ENCODE peak calls at places on chromosomes 6 and 20, in six cellular contexts. H is tibial nerve, K is endothelial cell, Z is GM23338, S is GM20000, B is ascending aorta. L is an unnamed sample.

GRCh38 chr6:45448417-45449389 is 71.0 kb upstream of the SUPT3H start:
- DNase-seq in H (no peak), K (no peak), Z (no peak), S (no peak), B (no peak), L (no peak)

GRCh38 chr6:104789770-104790190 is 69.9 kb downstream of the HACE1 start:
- DNase-seq in H (no peak), K (no peak), Z (peak), S (peak), B (no peak), L (peak)

GRCh38 chr6:150715132-150715531 is 115.4 kb downstream of the PLEKHG1 start:
- DNase-seq in H (no peak), K (no peak), Z (no peak), S (no peak), B (no peak), L (no peak)

GRCh38 chr20:36243726-36244125 is 7.4 kb downstream of the AAR2 start:
- DNase-seq in H (no peak), K (no peak), Z (no peak), S (no peak), B (no peak), L (no peak)

GRCh38 chr6:102154176-102154575 is 760.7 kb downstream of the GRIK2 start:
- DNase-seq in H (no peak), K (no peak), Z (no peak), S (no peak), B (no peak), L (no peak)

GRCh38 chr20:12575352-12576095 is 433.2 kb upstream of the SPTLC3 start:
- DNase-seq in H (peak), K (no peak), Z (no peak), S (no peak), B (no peak), L (no peak)

GRCh38 chr6:25921525-25922203 is 8.8 kb downstream of the SLC17A2 start:
- DNase-seq in H (no peak), K (no peak), Z (no peak), S (no peak), B (no peak), L (no peak)

GRCh38 chr6:166223091-166223490 is 55.4 kb upstream of the TBXT start:
- DNase-seq in H (no peak), K (no peak), Z (no peak), S (no peak), B (no peak), L (no peak)

GRCh38 chr6:68778356-68779020 is 143.4 kb downstream of the ADGRB3 start:
- DNase-seq in H (no peak), K (peak), Z (peak), S (peak), B (no peak), L (peak)

GRCh38 chr6:127464881-127465459 is 5.8 kb upstream of the KIAA0408 start:
- DNase-seq in H (peak), K (peak), Z (peak), S (peak), B (peak), L (peak)

GRCh38 chr6:112362827-112363565 is 15.9 kb downstream of the RFPL4B start:
- DNase-seq in H (no peak), K (no peak), Z (no peak), S (no peak), B (no peak), L (no peak)

DNA sequence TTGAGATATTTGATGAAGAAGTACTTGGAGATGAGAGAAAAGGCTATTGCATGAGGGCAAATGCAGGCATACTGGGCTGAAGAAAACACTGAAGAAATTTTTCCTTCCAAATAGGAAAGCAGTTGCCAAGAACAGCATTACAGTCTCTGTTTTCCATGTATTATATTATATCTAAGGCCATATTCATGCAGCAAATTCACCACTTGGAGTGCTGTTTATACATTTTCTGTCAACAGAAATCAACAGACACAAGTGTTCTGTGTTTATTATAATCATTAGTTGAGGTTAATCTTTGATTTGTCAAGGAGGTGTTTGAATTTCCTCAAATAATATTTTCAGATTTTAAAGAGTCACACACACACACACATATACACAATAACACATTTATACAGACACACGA is 268.8 kb upstream of the PLCB4 start:
- DNase-seq in H (no peak), K (no peak), Z (no peak), S (no peak), B (no peak), L (no peak)
- TF ChIP-seq CTCF in H (no peak), K (no peak), Z (no peak), S (no peak), B (no peak), L (peak)

GRCh38 chr6:29355603-29356002 is 13.1 kb downstream of the OR5V1 start:
- DNase-seq in H (no peak), K (no peak), Z (peak), S (no peak), B (no peak), L (no peak)
- TF ChIP-seq CTCF in H (no peak), K (no peak), Z (peak), S (no peak), B (no peak), L (no peak)

GRCh38 chr6:36246511-36247268 is 23.2 kb upstream of the PNPLA1 start:
- DNase-seq in H (no peak), K (no peak), Z (no peak), S (no peak), B (no peak), L (peak)

GRCh38 chr6:36243562-36244212 is 26.2 kb upstream of the PNPLA1 start:
- DNase-seq in H (no peak), K (no peak), Z (no peak), S (no peak), B (peak), L (no peak)

GRCh38 chr6:36247691-36248090 is 22.2 kb upstream of the PNPLA1 start:
- DNase-seq in H (no peak), K (no peak), Z (no peak), S (no peak), B (no peak), L (peak)

GRCh38 chr6:36244641-36245280 is 25.1 kb upstream of the PNPLA1 start:
- DNase-seq in H (no peak), K (peak), Z (peak), S (no peak), B (peak), L (no peak)

GRCh38 chr6:36245572-36246031 is 24.3 kb upstream of the PNPLA1 start:
- DNase-seq in H (no peak), K (no peak), Z (peak), S (no peak), B (peak), L (no peak)
- TF ChIP-seq CTCF in H (no peak), K (no peak), Z (peak), S (no peak), B (no peak), L (peak)

GRCh38 chr6:157962601-157963084 is 19.0 kb upstream of the SYNJ2 start:
- DNase-seq in H (no peak), K (no peak), Z (no peak), S (no peak), B (peak), L (peak)
- TF ChIP-seq CTCF in H (no peak), K (no peak), Z (no peak), S (no peak), B (no peak), L (no peak)

DNA sequence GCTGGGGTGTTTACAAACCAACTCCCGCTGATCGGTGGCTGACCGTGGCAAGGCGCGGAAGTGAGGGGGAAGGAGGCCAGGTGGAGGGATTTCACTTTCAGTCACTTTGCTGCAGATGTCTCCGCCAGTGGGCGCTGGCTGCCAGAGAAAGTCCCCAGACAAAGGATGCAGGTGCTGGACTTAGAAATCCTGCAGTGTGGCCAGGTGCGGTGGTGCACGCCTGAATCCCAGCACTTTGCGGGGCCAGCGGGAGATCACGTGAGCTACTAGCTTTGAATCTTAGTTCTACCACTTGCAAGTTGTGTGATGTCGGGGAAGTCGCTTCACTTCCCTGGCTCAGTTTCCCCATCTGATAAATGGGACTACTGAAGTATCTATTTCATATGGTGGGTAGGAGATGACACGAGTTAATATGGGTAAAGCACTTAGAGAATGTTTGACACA is 180.4 kb downstream of the ZNF217 start:
- DNase-seq in H (no peak), K (peak), Z (peak), S (peak), B (no peak), L (no peak)
- TF ChIP-seq CTCF in H (no peak), K (peak), Z (peak), S (peak), B (no peak), L (peak)